ENCODE peak calls at places on chromosome 1, in seven cellular contexts. V is spleen, L is GM23338, T is K562, B is breast epithelium, D is Panc1, O is transverse colon. N is an unnamed sample.

GRCh38 chr1:113871597-113872113 is at the start of gene PTPN22:
- DNase-seq in V (peak; percentile 91), L (no peak), T (no peak), B (peak; percentile 49), D (no peak), O (peak; percentile 72), N (no peak)

GRCh38 chr1:237760981-237761380 is 129.7 kb downstream of the ZP4 start:
- DNase-seq in V (no peak), L (no peak), T (no peak), B (no peak), D (no peak), O (no peak), N (no peak)

GRCh38 chr1:61247051-61247854 is 164.9 kb downstream of the NFIA start:
- DNase-seq in V (no peak), L (no peak), T (no peak), B (no peak), D (no peak), O (no peak), N (no peak)

GRCh38 chr1:20223659-20224058 is 37.3 kb upstream of the PLA2G2C start:
- DNase-seq in V (no peak), L (peak; percentile 60), T (no peak), B (no peak), D (no peak), O (no peak), N (no peak)

GRCh38 chr1:231147896-231148295 is 14.0 kb upstream of the TRIM67 start:
- DNase-seq in V (no peak), L (no peak), T (no peak), B (no peak), D (no peak), O (no peak), N (no peak)

GRCh38 chr1:58783090-58783992 is 506 bp downstream of the JUN start:
- DNase-seq in V (peak; percentile 94), L (peak; percentile 54), T (peak; percentile 22), B (peak; percentile 56), D (no peak), O (peak; percentile 66), N (peak; percentile 93)

GRCh38 chr1:241323510-241323909 is 33.5 kb downstream of the RGS7 start:
- DNase-seq in V (no peak), L (peak; percentile 83), T (no peak), B (no peak), D (no peak), O (peak; percentile 10), N (no peak)

GRCh38 chr1:214685906-214686305 is 82.9 kb downstream of the CENPF start:
- DNase-seq in V (no peak), L (no peak), T (no peak), B (no peak), D (no peak), O (no peak), N (no peak)

GRCh38 chr1:231826566-231826965 is 200.0 kb downstream of the DISC1 start:
- DNase-seq in V (no peak), L (no peak), T (no peak), B (no peak), D (no peak), O (no peak), N (no peak)

GRCh38 chr1:156747737-156748669 is 3.5 kb downstream of the HDGF start:
- DNase-seq in V (no peak), L (no peak), T (no peak), B (no peak), D (no peak), O (no peak), N (no peak)

GRCh38 chr1:58885998-58886397 is 102.2 kb upstream of the JUN start:
- DNase-seq in V (no peak), L (no peak), T (no peak), B (peak; percentile 45), D (no peak), O (no peak), N (no peak)

GRCh38 chr1:68293609-68294353 is 61.5 kb upstream of the WLS start:
- DNase-seq in V (no peak), L (peak; percentile 93), T (no peak), B (no peak), D (no peak), O (no peak), N (no peak)

GRCh38 chr1:202860744-202861419 is 28.1 kb downstream of the RABIF start:
- DNase-seq in V (peak; percentile 80), L (peak; percentile 97), T (peak; percentile 57), B (peak; percentile 76), D (no peak), O (peak; percentile 88), N (no peak)

GRCh38 chr1:179079113-179079761 is 2.6 kb upstream of the TOR3A start:
- DNase-seq in V (no peak), L (peak; percentile 89), T (peak; percentile 66), B (peak; percentile 50), D (peak; percentile 47), O (peak; percentile 57), N (no peak)

GRCh38 chr1:227729881-227730629 is 5.0 kb downstream of the JMJD4 start:
- DNase-seq in V (no peak), L (peak; percentile 84), T (peak; percentile 79), B (no peak), D (no peak), O (peak; percentile 46), N (no peak)

GRCh38 chr1:64515427-64515826 is 45.5 kb downstream of the CACHD1 start:
- DNase-seq in V (no peak), L (no peak), T (no peak), B (peak; percentile 64), D (no peak), O (peak; percentile 44), N (no peak)

GRCh38 chr1:7313081-7313546 is 458.0 kb upstream of the VAMP3 start:
- DNase-seq in V (no peak), L (no peak), T (no peak), B (no peak), D (no peak), O (no peak), N (peak; percentile 39)

GRCh38 chr1:76901158-76901767 is 34.0 kb downstream of the ST6GALNAC5 start:
- DNase-seq in V (no peak), L (peak; percentile 80), T (peak; percentile 44), B (no peak), D (peak; percentile 36), O (no peak), N (no peak)

GRCh38 chr1:169120066-169120465 is 13.6 kb downstream of the ATP1B1 start:
- DNase-seq in V (no peak), L (no peak), T (no peak), B (no peak), D (no peak), O (no peak), N (no peak)

DNA sequence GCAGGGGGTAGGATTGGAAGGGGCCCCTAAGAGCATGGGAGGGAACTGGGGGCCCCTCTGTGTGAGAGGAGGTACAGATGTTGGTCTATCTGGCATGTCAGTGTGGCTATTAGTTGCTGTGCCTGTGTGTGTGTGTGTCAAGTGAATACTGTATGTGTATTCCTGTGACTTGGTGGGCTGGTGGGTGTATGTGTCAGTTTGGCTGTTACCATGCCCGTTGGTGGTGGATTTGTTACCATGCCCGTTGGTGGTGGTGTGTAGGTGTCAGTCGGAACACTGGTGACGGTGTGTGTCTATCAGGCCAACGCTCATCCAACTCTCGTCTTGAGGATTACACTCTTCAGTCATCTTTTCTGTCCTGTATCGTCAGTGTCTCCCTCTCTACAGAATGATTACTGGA is 22.6 kb downstream of the TFAP2E start:
- DNase-seq in V (no peak), L (no peak), T (no peak), B (no peak), D (no peak), O (no peak), N (no peak)
- TF ChIP-seq POLR2AphosphoS5 in V (peak; percentile 24), L (no peak), T (no peak), B (no peak), D (peak; percentile 43), O (no peak), N (no peak)

GRCh38 chr1:39625462-39626273 is 13.8 kb downstream of the HEYL start:
- DNase-seq in V (no peak), L (no peak), T (no peak), B (no peak), D (no peak), O (peak; percentile 43), N (peak; percentile 96)

GRCh38 chr1:39622427-39622826 is 17.0 kb downstream of the HEYL start:
- DNase-seq in V (no peak), L (no peak), T (no peak), B (no peak), D (no peak), O (no peak), N (no peak)

GRCh38 chr1:39625009-39625408 is 14.4 kb downstream of the HEYL start:
- DNase-seq in V (no peak), L (no peak), T (no peak), B (no peak), D (no peak), O (no peak), N (no peak)

GRCh38 chr1:39620659-39621165 is 18.7 kb downstream of the HEYL start:
- DNase-seq in V (no peak), L (no peak), T (no peak), B (no peak), D (no peak), O (no peak), N (no peak)

GRCh38 chr1:39623053-39623452 is 16.4 kb downstream of the HEYL start:
- DNase-seq in V (no peak), L (no peak), T (no peak), B (no peak), D (no peak), O (no peak), N (no peak)
- TF ChIP-seq CTCF in V (no peak), L (no peak), T (peak; percentile 13), B (no peak), D (no peak), O (no peak), N (no peak)

GRCh38 chr1:210237981-210238380 is 5.4 kb downstream of the SERTAD4 start:
- DNase-seq in V (no peak), L (no peak), T (no peak), B (no peak), D (no peak), O (no peak), N (no peak)
- H3K27ac ChIP-seq in V (no peak overlapping the region), L (no peak overlapping the region), T (no peak overlapping the region), B (peak overlapping the region; percentile 69), D (no peak overlapping the region), O (peak overlapping the region; percentile 90), N (peak overlapping the region; percentile 80)

DNA sequence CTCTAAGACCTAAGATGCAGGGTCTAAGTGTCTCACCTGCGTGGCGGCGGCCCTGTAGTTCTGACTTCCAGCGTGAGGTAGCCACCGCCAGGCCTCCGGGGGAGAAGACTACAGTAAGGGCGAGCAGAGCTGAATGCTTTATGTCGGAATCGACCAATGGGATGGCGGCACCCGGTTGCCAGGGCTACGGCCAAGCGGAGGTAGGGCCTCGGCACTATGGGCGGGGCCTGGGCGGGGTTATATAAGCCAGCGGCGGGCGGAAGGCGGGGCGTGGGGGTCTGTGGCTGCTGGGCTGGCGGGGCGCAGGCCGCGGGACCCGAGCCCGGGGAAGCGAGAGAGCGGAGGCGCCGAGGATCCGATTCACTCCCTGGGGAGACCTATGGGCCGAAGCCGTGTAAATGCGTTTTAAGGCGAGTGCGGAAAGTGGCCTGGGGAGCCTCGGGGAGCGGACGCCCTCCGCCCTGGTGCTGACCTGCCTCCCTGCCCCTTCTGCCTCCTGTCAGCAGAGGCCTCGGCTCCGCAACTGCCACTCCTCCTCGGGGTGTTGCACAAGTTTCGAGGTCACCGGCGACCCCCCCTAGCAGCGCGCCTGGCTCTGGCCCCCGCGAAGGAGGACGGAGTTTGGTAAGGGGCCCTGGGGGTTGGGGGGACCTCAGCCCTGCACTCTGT is at the start of gene AZIN2:
- DNase-seq in V (peak; percentile 99), L (peak; percentile 98), T (peak; percentile 99), B (peak; percentile 97), D (peak; percentile 62), O (peak; percentile 98), N (peak; percentile 99)
- TF ChIP-seq POLR2AphosphoS5 in V (peak; percentile 92), L (peak; percentile 75), T (no peak), B (peak; percentile 41), D (peak; percentile 74), O (peak; percentile 92), N (peak; percentile 83)

GRCh38 chr1:154442006-154442740 is 37.0 kb downstream of the IL6R start:
- DNase-seq in V (no peak), L (peak; percentile 54), T (peak; percentile 60), B (no peak), D (no peak), O (no peak), N (no peak)
- TF ChIP-seq CTCF in V (no peak), L (peak; percentile 67), T (peak; percentile 58), B (no peak), D (no peak), O (peak; percentile 25), N (peak; percentile 23)